ENCODE peak calls at places on chromosome 19, in seven cellular contexts. F is osteocyte, Z is Calu3, R is HL-60, K is cardiac muscle cell, A is fibroblast of lung, L is fibroblast of pulmonary artery. H is an unnamed sample.

GRCh38 chr19:33866696-33867095 is 70.0 kb downstream of the KCTD15 start:
- DNase-seq in R (no peak), Z (no peak), A (no peak), F (no peak), K (no peak), L (no peak), H (no peak)

GRCh38 chr19:51016798-51017683 is 2.5 kb downstream of the KLK10 start:
- DNase-seq in A (no peak), Z (peak), R (peak), F (no peak), K (peak), L (peak), H (peak)

GRCh38 chr19:900302-901111 is 7.2 kb downstream of the RNU6-9 start:
- DNase-seq in K (no peak), F (no peak), R (no peak), Z (no peak), A (no peak), L (no peak), H (no peak)

GRCh38 chr19:50475101-50475568 is 1.2 kb upstream of the EMC10 start:
- DNase-seq in A (no peak), F (no peak), K (no peak), R (no peak), L (no peak), Z (no peak), H (no peak)

GRCh38 chr19:461664-462551 is 1.1 kb upstream of the SHC2 start:
- DNase-seq in A (no peak), F (no peak), R (no peak), L (no peak), Z (peak), K (peak), H (peak)

GRCh38 chr19:27966390-27966816 is 1246.5 kb downstream of the UQCRFS1 start:
- DNase-seq in Z (no peak), A (no peak), K (no peak), F (no peak), R (no peak), L (peak), H (no peak)

GRCh38 chr19:57719901-57720519 is 7.4 kb downstream of the ZNF671 start:
- DNase-seq in L (no peak), Z (no peak), F (peak), A (no peak), K (no peak), R (no peak), H (no peak)

GRCh38 chr19:53055117-53055516 is 10.6 kb downstream of the ERVV-2 start:
- DNase-seq in A (no peak), Z (no peak), F (no peak), K (peak), L (no peak), R (no peak), H (no peak)

GRCh38 chr19:789473-790052 is 7.7 kb upstream of the PTBP1 start:
- DNase-seq in A (no peak), F (no peak), R (no peak), K (peak), Z (no peak), L (no peak), H (peak)

DNA sequence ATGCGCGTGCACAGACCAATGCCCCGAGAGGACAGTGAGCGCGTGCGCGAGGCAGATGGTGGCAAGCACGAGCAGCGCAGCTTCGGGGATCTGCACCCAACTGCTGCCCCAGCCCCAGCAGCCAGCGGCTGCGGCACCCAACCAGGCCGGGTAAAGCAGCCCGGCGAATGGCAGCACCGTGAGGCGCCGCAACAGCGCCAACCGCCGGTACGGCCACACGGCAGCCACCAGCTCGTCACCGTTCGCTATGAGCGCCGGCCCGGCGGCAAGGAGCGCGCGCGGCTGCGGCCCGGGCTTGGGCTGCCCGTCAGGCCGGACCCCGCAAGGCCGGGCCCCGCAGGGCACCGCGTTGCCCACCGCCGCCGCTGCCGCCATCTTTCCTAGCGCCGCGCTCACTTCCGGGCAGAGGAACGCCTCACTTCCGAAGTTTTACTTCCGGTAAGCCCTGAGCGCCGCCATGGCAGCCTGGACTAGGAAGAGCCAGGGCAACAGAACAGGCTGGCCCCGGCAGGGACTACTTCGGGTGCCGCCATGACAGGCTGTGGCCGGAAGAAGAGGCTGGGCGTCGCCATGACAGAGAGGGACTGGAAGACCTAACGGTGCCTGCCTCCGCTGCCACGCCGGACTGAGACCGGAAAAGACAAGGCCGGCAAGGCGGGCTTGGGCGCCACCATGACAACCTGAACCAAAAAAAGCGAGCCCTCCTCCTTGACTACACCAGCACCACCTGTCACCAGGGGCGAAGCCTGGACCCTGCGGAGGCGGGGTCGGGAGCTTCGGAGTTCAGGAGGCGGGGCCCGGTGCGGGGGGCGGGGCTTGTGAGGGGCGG is at the start of gene ATP13A1:
- DNase-seq in Z (peak), R (peak), K (peak), A (peak), F (peak), L (peak), H (peak)
- TF ChIP-seq CTCF in Z (no peak), R (no peak), K (no peak), A (no peak), F (peak), L (no peak), H (no peak)

GRCh38 chr19:40682431-40682964 is 8.0 kb downstream of the NUMBL start:
- DNase-seq in R (no peak), K (no peak), Z (no peak), F (no peak), L (no peak), A (no peak), H (no peak)
- TF ChIP-seq CTCF in R (no peak), K (no peak), Z (no peak), F (no peak), L (no peak), A (no peak), H (no peak)

DNA sequence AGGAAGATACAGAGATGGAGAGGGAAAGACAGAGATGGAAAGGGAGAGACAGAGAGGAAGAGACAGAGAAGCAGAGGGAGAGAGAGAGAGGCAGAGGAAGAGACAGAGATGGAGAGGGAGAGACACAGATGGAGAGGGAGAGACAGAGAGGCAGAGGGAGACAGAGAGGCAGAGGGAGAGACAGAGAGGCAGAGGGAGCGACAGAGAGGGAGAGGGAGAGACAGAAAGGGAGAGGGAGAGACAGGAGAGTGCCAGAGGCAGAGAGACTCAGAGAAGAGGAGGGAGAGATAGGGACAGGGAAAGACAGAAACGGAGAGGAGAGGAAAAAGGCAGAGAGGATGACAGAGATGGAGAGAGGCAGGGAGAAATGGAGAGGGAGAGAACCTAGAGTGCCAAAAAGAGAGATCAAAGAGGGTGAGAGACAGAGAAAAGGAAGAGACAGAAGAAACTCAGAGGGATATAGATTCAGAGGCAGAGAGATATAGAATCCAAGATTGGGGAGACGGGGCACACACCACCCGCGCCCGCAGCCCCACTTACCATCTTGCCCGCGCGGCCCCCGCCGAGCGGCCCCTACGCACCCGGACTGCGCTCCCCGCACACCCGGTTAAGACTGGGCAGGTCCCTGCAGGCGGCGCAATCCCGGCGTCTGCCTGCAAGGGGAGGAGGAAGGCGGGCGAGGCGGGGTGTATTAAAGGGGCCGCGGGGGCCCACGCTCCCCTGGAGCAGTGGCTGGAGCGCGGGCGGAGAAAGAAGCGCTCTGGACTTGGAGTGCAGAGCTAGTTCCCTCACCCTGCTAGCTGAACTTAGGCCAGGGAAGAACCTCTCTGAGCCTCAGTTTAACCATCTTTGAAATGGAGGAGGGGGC is 10.7 kb downstream of the TM6SF2 start:
- DNase-seq in R (no peak), F (no peak), K (no peak), A (no peak), Z (no peak), L (no peak), H (peak)
- TF ChIP-seq CTCF in R (no peak), F (no peak), K (no peak), A (no peak), Z (no peak), L (no peak), H (no peak)

GRCh38 chr19:4369888-4370260 is 26.5 kb downstream of the MPND start:
- DNase-seq in L (no peak), Z (no peak), R (peak), A (peak), F (no peak), K (peak), H (peak)
- TF ChIP-seq CTCF in L (peak), Z (no peak), R (peak), A (peak), F (peak), K (peak), H (no peak)

GRCh38 chr19:13530720-13531119 is 24.4 kb upstream of the CACNA1A start:
- DNase-seq in L (no peak), A (no peak), K (no peak), F (no peak), Z (no peak), R (no peak), H (no peak)

GRCh38 chr19:13521066-13521465 is 14.8 kb upstream of the CACNA1A start:
- DNase-seq in R (no peak), K (no peak), Z (no peak), F (no peak), A (no peak), L (no peak), H (no peak)

GRCh38 chr19:13526552-13526951 is 20.3 kb upstream of the CACNA1A start:
- DNase-seq in L (peak), K (peak), R (peak), A (peak), F (no peak), Z (peak), H (peak)
- TF ChIP-seq CTCF in L (peak), K (peak), R (peak), A (no peak), F (peak), Z (no peak), H (peak)

GRCh38 chr19:23273022-23273593 is 22.9 kb upstream of the ZNF724 start:
- DNase-seq in K (peak), Z (no peak), F (no peak), R (no peak), A (no peak), L (no peak), H (no peak)

DNA sequence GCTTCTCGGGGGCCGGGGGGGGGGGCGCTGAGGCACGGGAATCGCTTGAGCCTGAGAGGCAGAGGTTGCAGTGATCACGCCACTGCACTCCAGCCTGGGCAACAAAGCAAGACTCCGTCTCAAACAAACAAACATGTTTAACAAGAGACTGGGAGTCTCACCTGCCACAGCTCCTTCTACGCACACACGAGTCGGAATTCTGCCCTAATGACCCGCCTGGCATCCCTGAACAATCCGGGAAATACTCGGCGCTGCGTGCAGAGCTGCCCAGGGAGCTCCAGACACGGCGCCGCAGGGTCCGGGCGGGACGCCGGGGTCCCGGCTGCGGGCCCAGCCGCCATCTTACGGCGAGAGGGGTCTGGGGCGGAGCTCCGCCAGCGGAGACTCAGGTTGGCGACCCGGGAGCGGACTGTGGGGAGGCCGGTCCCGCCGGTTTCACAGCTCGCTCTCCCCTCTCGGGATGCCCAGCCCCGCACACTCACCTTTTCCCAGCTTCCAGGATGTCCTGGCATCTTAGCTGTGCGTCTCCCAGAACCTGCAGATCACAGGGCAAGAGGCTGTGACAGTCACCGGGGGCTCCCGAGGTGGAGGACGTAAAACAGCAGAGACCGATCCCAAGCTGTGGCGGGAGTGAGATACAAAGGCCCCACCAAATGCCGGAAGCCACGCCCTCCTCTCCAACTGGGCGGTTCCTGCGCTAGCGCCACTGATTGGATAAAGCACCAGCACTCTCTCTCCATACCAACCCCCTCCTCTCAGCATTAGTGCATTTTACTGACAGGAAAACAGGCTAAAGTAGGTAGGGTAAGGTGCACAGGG is 23.6 kb upstream of the ZNF724 start:
- DNase-seq in R (peak), A (peak), L (peak), F (peak), Z (peak), K (peak), H (peak)
- TF ChIP-seq CTCF in R (no peak), A (no peak), L (no peak), F (no peak), Z (no peak), K (no peak), H (no peak)

GRCh38 chr19:46376241-46377153 is 29.6 kb downstream of the PPP5C start:
- DNase-seq in A (no peak), K (no peak), L (no peak), F (no peak), Z (no peak), R (no peak), H (no peak)

GRCh38 chr19:46374526-46375475 is 27.9 kb downstream of the PPP5C start:
- DNase-seq in F (no peak), K (no peak), A (no peak), Z (no peak), R (no peak), L (no peak), H (no peak)

GRCh38 chr19:46371371-46371901 is 24.5 kb downstream of the PPP5C start:
- DNase-seq in A (peak), L (peak), R (no peak), K (no peak), F (no peak), Z (no peak), H (no peak)

GRCh38 chr19:46372901-46373572 is 26.1 kb downstream of the PPP5C start:
- DNase-seq in Z (peak), R (no peak), A (peak), K (no peak), F (no peak), L (peak), H (no peak)

GRCh38 chr19:46373573-46374359 is 26.9 kb downstream of the PPP5C start:
- DNase-seq in K (no peak), L (peak), R (no peak), F (peak), Z (peak), A (peak), H (no peak)
- TF ChIP-seq CTCF in K (no peak), L (no peak), R (no peak), F (peak), Z (no peak), A (no peak), H (no peak)

GRCh38 chr19:3958836-3959765 is 11.8 kb downstream of the DAPK3 start:
- DNase-seq in A (no peak), F (no peak), L (no peak), K (no peak), R (no peak), Z (no peak), H (no peak)
- TF ChIP-seq CTCF in A (no peak), F (no peak), L (no peak), K (no peak), R (no peak), Z (no peak), H (no peak)

DNA sequence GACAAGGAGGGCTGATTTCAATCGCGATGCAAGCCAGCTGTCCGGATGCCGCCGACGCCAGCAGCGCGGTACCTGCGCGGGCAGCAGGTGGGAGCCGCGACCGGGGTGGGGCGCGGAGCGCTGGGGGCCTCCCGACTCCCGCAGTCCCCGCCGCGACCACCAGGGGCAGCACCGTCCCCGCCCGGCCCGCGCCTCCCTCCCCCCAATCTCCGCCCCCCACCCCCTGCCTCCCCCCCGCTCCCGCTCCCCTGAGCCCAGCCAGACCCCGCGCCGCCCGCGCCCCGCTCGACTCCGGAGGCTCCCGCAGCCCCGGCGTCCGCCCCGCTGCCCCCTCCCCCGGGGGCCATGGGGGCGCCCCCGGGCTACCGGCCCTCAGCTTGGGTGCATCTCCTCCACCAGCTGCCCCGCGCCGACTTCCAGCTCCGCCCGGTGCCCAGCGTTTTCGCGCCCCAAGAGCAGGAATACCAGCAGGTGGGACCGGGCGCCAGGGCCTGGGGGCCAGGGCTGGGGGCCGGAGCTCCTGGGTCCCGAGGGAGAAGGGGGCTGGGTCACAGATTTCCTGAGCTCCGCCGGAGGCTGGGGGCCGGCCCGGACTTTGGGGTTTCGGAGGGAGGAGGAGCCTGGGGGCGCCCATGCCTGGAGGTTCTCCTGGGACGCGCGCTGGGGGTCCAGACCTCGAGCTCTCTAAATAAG is at the start of gene TTYH1:
- DNase-seq in L (no peak), F (no peak), R (no peak), A (no peak), K (no peak), Z (no peak), H (peak)
- TF ChIP-seq CTCF in L (no peak), F (peak), R (no peak), A (no peak), K (peak), Z (peak), H (peak)

GRCh38 chr19:40702337-40703012 is 12.0 kb upstream of the NUMBL start:
- DNase-seq in K (peak), A (peak), Z (no peak), F (no peak), L (peak), R (no peak), H (peak)
- TF ChIP-seq CTCF in K (peak), A (peak), Z (no peak), F (peak), L (peak), R (no peak), H (peak)